ENCODE peak calls at places on chromosomes 3 and 15, in five cellular contexts. O is dorsolateral prefrontal cortex; V is pancreas; G is lower lobe of right lung; A is CD4-positive, alpha-beta T cell. K is an unnamed sample.

GRCh38 chr3:183244219-183244618 is 8.8 kb upstream of the B3GNT5 start:
- DNase-seq in O (peak; percentile 41), V (no peak), G (peak; percentile 77), A (no peak), K (no peak)

GRCh38 chr3:125187599-125187910 is 25.0 kb downstream of the SLC12A8 start:
- DNase-seq in O (no peak), V (no peak), A (no peak), G (no peak), K (no peak)

GRCh38 chr3:55206000-55206399 is 278.1 kb upstream of the LRTM1 start:
- DNase-seq in A (no peak), O (no peak), V (no peak), G (no peak), K (no peak)

GRCh38 chr3:141575879-141576743 is 89.3 kb downstream of the RASA2 start:
- DNase-seq in G (no peak), A (no peak), O (no peak), V (no peak), K (no peak)

GRCh38 chr3:78986702-78987101 is 781.1 kb downstream of the ROBO1 start:
- DNase-seq in G (no peak), V (no peak), A (no peak), O (no peak), K (no peak)

GRCh38 chr3:74443102-74443501 is 171.4 kb downstream of the CNTN3 start:
- DNase-seq in V (no peak), G (no peak), A (no peak), O (no peak), K (no peak)

GRCh38 chr15:67784057-67784781 is 41.1 kb upstream of the SKOR1 start:
- DNase-seq in V (no peak), O (no peak), A (no peak), G (no peak), K (no peak)

GRCh38 chr3:38558864-38559263 is 62.7 kb downstream of the EXOG start:
- DNase-seq in O (no peak), A (no peak), G (no peak), V (no peak), K (no peak)

GRCh38 chr3:195068045-195068444 is 202.9 kb downstream of the XXYLT1 start:
- DNase-seq in O (no peak), G (no peak), A (no peak), V (no peak), K (no peak)

GRCh38 chr3:16290007-16290826 is 25.2 kb downstream of the OXNAD1 start:
- DNase-seq in A (peak; percentile 52), V (peak; percentile 11), O (no peak), G (no peak), K (no peak)

GRCh38 chr3:141498592-141499223 is 11.9 kb downstream of the RASA2 start:
- DNase-seq in G (peak; percentile 57), A (peak; percentile 70), V (no peak), O (no peak), K (no peak)

DNA sequence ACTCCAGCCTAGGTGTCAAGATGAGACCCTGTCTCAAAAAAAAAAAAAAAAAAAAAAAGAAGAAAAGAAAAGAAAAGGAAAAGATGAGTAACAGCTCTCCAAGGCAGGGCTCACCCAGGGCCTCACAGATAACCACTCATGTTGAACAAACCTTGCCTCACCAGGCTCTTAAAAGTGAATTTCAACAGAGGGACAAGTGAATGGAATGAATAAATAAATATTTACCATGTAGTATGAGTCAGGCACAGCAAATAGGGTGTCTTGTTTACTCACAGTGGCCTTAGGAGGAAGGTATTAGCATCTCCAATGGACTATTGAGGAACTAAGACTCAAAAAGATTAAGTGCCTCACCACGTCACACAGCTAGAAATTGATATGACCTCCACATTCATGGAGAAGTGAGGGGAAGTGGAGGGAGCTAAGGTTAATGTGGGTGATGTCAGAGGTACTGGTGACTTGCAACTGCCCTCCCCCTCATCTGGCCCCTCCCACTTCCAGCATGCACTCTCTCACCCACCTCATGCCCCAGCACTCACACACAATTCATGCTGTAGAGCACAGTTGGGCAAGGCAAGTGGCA is 255.5 kb downstream of the UACA start:
- DNase-seq in V (no peak), G (peak; percentile 73), O (no peak), A (no peak), K (no peak)
- H3K27ac ChIP-seq in V (no peak overlapping the region), G (peak overlapping the region; percentile 53), O (no peak overlapping the region), A (no peak overlapping the region), K (no peak overlapping the region)

GRCh38 chr3:165544432-165544831 is 292.8 kb downstream of the BCHE start:
- DNase-seq in A (no peak), G (no peak), V (no peak), O (no peak), K (no peak)
- H3K27ac ChIP-seq in A (no peak overlapping the region), G (no peak overlapping the region), V (no peak overlapping the region), O (no peak overlapping the region), K (no peak overlapping the region)

GRCh38 chr3:115823083-115823482 is 199.8 kb downstream of the GAP43 start:
- DNase-seq in G (no peak), O (no peak), A (no peak), V (no peak), K (no peak)
- H3K27ac ChIP-seq in G (no peak overlapping the region), O (no peak overlapping the region), A (no peak overlapping the region), V (no peak overlapping the region), K (no peak overlapping the region)

DNA sequence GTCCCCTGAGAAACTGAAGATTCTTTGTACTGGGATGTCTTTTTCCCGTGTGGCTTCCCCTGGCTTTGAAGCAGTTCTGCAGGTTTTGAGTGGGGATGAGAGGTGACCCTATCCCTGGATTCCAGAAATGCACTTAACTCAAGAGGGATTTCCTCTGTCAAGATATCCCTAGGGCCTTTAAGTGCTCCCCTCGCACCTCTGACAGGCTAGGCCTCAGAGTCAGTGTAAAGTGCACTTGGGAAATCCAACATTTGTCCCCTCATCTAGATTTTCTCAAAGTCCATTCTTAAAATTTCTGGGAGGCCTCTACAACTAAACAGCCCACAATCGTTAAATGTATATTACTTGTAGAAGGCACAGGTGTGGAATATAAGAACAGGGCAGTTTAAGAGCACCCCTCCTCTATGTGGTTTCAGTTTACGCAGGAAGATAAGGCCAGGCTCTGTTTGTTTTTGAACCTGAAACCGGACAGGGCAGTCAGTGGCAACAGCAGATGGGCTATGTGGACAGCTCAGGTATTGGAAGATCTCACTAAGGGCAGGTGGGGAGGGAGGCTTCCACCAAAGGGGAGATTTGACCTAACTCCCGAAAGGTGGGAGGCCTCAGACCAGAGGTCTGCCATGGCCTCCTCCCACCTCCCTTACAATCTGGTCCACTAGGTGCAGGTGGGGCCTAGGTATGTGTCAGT is 4.9 kb downstream of the C3orf52 start:
- DNase-seq in G (no peak), A (no peak), O (no peak), V (peak; percentile 61), K (no peak)
- H3K27ac ChIP-seq in G (no peak overlapping the region), A (no peak overlapping the region), O (no peak overlapping the region), V (peak overlapping the region; percentile 10), K (no peak overlapping the region)

DNA sequence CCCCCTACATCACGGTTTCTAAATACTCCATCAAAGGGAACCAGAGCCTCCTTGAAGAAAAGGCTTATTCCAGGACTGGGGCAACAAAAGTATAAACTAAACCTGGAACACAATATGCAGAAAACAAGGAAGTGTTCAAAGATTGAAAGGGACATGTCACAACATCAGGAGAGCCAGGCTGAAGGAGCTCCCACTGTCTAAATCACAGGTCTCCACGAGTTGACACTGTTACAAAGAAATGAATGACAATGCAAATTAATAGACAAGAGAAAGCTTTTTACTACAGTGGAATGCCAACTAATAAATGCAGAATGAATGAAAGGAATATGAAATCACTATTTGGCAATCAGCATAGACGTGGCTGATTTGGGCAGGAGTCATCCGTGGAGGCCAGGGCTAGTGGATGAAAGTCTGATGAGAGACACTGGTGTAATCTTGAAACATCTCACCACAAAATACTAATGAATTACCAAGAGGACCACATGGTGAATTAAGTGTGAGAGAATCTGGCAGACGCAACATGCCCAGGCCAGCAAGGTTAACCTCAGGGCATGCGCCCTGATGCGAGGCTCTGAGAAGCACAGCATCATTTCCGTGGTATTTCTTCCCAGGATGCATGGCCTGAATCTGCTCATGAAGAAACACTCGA is 123.8 kb upstream of the TJP1 start:
- DNase-seq in V (no peak), O (no peak), G (no peak), A (no peak), K (no peak)
- H3K27ac ChIP-seq in V (no peak overlapping the region), O (peak overlapping the region; percentile 84), G (no peak overlapping the region), A (no peak overlapping the region), K (peak overlapping the region; percentile 54)

DNA sequence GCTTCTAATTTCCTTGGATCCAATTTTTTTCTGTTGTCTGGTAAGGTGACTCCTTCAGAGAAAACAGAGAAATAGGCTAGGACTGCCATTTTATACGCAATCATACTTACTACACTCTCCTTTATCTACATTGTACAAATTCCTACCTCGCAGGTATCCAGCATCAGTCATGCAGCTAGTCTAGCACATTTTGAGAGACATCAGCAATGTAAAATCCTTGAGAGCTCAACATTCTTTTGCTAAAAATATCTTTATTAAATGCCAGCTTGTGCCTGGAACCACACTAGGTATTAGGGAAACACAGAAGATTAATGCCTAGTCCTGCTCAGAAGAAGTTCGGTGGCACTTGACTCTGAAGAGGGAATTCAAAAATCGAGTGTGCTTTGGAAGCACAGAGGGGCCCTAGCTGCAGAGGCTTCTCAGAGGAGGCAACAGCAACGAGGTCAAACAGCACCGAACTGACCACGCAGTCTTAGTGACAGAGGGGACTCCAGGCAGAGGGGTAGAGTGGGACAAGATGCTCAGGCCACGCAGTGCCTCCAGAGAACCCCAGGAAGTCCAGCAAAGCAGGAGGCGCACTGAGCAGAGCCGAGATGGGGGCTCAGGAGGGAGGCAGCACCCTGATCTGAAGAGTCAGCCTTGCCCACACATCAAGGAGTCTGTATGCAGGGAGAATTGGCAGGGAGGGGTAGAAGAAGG is 3.5 kb downstream of the FAM174B start:
- DNase-seq in A (no peak), O (no peak), G (no peak), V (no peak), K (no peak)
- H3K27ac ChIP-seq in A (no peak overlapping the region), O (no peak overlapping the region), G (peak overlapping the region; percentile 51), V (peak overlapping the region; percentile 90), K (no peak overlapping the region)

K was measured in substantia nigra.